ENCODE peak calls at places on chromosome 10, in six cellular contexts. S is HT1080, G is GM19239, X is nephron progenitor cell, P is SK-MEL-5, W is breast epithelium. H is an unnamed sample.

GRCh38 chr10:95798307-95798850 is 42.4 kb downstream of the ENTPD1 start:
- DNase-seq in S (no peak), G (no peak), X (no peak), P (no peak), W (no peak), H (no peak)

GRCh38 chr10:10293431-10293830 is 724.2 kb upstream of the CELF2 start:
- DNase-seq in S (no peak), G (no peak), X (peak), P (no peak), W (no peak), H (no peak)

GRCh38 chr10:87991946-87992345 is 128.5 kb downstream of the PTEN start:
- DNase-seq in S (no peak), G (no peak), X (no peak), P (no peak), W (no peak), H (no peak)

GRCh38 chr10:17003151-17003550 is 126.5 kb downstream of the CUBN start:
- DNase-seq in S (peak), G (no peak), X (no peak), P (no peak), W (no peak), H (peak)

GRCh38 chr10:33837736-33838135 is 503.3 kb upstream of the NRP1 start:
- DNase-seq in S (no peak), G (no peak), X (no peak), P (no peak), W (no peak), H (no peak)

GRCh38 chr10:117264776-117265175 is 23.9 kb downstream of the SLC18A2 start:
- DNase-seq in S (no peak), G (no peak), X (no peak), P (no peak), W (no peak), H (no peak)

GRCh38 chr10:31774291-31774900 is 154.2 kb downstream of the ARHGAP12 start:
- DNase-seq in S (no peak), G (no peak), X (no peak), P (no peak), W (no peak), H (no peak)

GRCh38 chr10:63673246-63673645 is 152.0 kb downstream of the REEP3 start:
- DNase-seq in S (no peak), G (no peak), X (no peak), P (no peak), W (no peak), H (no peak)

GRCh38 chr10:110901954-110902819 is 16.8 kb downstream of the BBIP1 start:
- DNase-seq in S (peak), G (no peak), X (no peak), P (no peak), W (no peak), H (no peak)

GRCh38 chr10:122112625-122113160 is 123.7 kb downstream of the TACC2 start:
- DNase-seq in S (peak), G (no peak), X (peak), P (peak), W (peak), H (peak)